ENCODE peak calls at places on chromosomes 1 and 21, in six cellular contexts. L is IMR-90, Z is fibroblast of lung, B is MM.1S, G is GM23248, T is HepG2. E is an unnamed sample.

GRCh38 chr1:234627009-234627950 is 17.3 kb upstream of the IRF2BP2 start:
- DNase-seq in T (peak; percentile 75), G (no peak), Z (no peak), B (no peak), L (no peak), E (no peak)

GRCh38 chr1:226073184-226073950 is 10.9 kb downstream of the H3-3A start:
- DNase-seq in L (no peak), G (no peak), Z (no peak), B (no peak), T (no peak), E (no peak)

GRCh38 chr1:17851075-17851474 is 95.9 kb downstream of the ACTL8 start:
- DNase-seq in B (no peak), T (no peak), L (no peak), G (no peak), Z (no peak), E (peak; percentile 18)

GRCh38 chr1:21902378-21903012 is 34.6 kb downstream of the HSPG2 start:
- DNase-seq in T (no peak), B (no peak), L (no peak), G (peak; percentile 42), Z (no peak), E (peak; percentile 73)

GRCh38 chr1:208169081-208169879 is 74.9 kb downstream of the PLXNA2 start:
- DNase-seq in B (no peak), Z (no peak), L (no peak), G (no peak), T (no peak), E (no peak)

GRCh38 chr1:233094691-233095090 is 144.3 kb downstream of the NTPCR start:
- DNase-seq in B (no peak), Z (no peak), G (no peak), T (no peak), L (no peak), E (no peak)

GRCh38 chr1:209600541-209600940 is 17.0 kb downstream of the CAMK1G start:
- DNase-seq in L (peak; percentile 39), Z (no peak), G (peak; percentile 12), B (no peak), T (no peak), E (peak; percentile 77)

GRCh38 chr1:121515235-121515634 is 330.5 kb downstream of the SRGAP2C start:
- DNase-seq in G (no peak), Z (no peak), L (no peak), T (no peak), B (no peak), E (no peak)

GRCh38 chr1:224569276-224569675 is 46.8 kb upstream of the CNIH3 start:
- DNase-seq in G (no peak), Z (no peak), T (no peak), B (no peak), L (no peak), E (no peak)

GRCh38 chr1:224564491-224565084 is 51.5 kb upstream of the CNIH3 start:
- DNase-seq in B (no peak), Z (no peak), L (no peak), G (peak; percentile 6), T (no peak), E (peak; percentile 27)

GRCh38 chr1:224565611-224566406 is 50.3 kb upstream of the CNIH3 start:
- DNase-seq in T (no peak), G (no peak), B (no peak), L (peak; percentile 16), Z (no peak), E (no peak)

GRCh38 chr1:224563666-224564065 is 52.5 kb upstream of the CNIH3 start:
- DNase-seq in Z (no peak), L (no peak), G (no peak), B (no peak), T (no peak), E (no peak)

DNA sequence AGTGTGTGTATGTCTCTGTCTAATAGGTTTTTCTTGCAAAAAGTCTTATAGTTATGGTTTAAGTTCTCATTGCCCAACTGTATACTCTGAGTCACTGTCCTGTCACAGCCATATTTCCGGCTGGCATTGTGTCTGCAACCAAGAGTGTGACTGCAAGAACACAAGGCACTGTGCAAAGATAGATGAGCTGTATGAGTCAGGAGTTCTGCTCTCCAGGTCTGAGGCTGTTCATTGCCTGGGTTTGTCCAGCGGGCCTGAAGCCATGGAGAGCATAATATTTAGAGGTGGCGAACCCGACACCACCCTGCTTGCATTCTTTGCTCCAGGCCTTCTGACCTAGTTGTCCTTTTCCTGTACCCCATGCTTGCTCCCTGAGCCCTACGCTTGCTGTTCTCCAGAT is 50.9 kb upstream of the CNIH3 start:
- DNase-seq in T (peak; percentile 25), Z (peak; percentile 92), G (peak; percentile 97), B (no peak), L (peak; percentile 92), E (peak; percentile 84)
- H2AFZ ChIP-seq in T (no peak overlapping the region), Z (no peak overlapping the region), G (peak overlapping the region; percentile 13), B (no peak overlapping the region), L (peak overlapping the region; percentile 54), E (peak overlapping the region; percentile 84)

DNA sequence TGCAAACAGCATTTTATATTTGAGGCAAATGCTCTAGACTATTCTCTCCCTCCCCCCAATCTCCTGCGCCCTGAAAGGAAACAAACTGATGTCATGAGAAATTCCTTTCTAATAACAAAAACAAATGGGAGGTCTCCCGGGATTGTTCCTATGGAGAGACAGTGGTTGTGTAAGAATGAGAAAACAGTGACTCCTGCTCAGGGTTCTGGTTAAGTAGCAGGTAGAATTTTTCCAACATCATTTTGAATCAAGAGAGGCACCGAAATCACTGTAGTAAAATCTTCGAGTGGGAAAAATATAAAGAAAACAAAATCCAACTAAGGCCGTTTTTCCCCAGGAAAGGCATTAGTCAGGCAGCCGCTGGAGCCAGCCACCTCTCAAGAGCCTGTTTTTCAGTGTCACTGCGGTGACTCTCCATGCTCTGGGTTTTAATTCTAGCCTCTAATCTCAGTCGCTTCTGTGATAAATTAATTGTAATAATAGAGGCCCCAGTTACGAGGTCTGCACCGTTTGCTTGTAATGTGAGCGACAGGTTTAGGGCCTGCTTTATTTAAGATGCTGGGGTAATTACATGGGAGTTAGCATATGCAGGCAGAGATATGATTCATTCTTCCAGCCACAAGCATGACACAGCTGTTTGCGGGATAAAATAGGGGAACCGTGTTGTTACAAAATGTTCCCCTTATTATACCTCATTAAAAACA is 80.3 kb downstream of the RNF220 start:
- DNase-seq in B (no peak), L (peak; percentile 79), G (peak; percentile 78), Z (peak; percentile 86), T (no peak), E (peak; percentile 81)
- H2AFZ ChIP-seq in B (no peak overlapping the region), L (peak overlapping the region; percentile 23), G (no peak overlapping the region), Z (no peak overlapping the region), T (no peak overlapping the region), E (peak overlapping the region; percentile 16)

GRCh38 chr1:64114012-64114525 is 89.4 kb upstream of the UBE2U start:
- DNase-seq in G (no peak), Z (no peak), T (no peak), L (no peak), B (no peak), E (no peak)
- H2AFZ ChIP-seq in G (no peak overlapping the region), Z (no peak overlapping the region), T (no peak overlapping the region), L (no peak overlapping the region), B (no peak overlapping the region), E (no peak overlapping the region)

GRCh38 chr21:23020969-23021368 is 2022.8 kb downstream of the NCAM2 start:
- DNase-seq in T (no peak), G (no peak), L (no peak), B (no peak), Z (no peak), E (no peak)

GRCh38 chr21:23021481-23021880 is 2023.3 kb downstream of the NCAM2 start:
- DNase-seq in Z (no peak), L (no peak), B (no peak), G (no peak), T (no peak), E (no peak)

GRCh38 chr21:23014021-23014420 is 2015.8 kb downstream of the NCAM2 start:
- DNase-seq in G (no peak), Z (no peak), L (no peak), B (no peak), T (no peak), E (no peak)

GRCh38 chr21:23016617-23017016 is 2018.4 kb downstream of the NCAM2 start:
- DNase-seq in Z (no peak), B (peak; percentile 38), L (no peak), G (no peak), T (no peak), E (no peak)

DNA sequence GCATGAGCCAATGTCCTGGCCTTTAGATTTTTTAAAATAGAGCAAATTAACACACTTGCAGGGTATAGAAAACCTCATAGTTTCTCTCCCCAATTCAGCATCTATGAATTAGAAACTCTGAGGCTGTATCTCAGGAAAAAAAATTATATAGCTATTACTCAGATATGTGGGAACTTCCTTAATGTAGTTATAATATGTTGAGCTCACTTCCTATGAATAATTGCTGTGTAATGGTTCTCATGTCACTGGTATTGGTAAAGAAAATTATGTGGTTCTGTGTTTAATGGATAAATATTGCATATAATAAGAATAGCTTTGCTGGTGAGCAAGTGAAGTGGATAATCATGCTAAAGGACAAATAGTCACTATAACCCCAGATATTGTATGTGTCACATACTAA is 2019.8 kb downstream of the NCAM2 start:
- DNase-seq in B (no peak), L (no peak), Z (no peak), G (no peak), T (no peak), E (no peak)
- H2AFZ ChIP-seq in B (no peak overlapping the region), L (no peak overlapping the region), Z (no peak overlapping the region), G (no peak overlapping the region), T (no peak overlapping the region), E (no peak overlapping the region)

DNA sequence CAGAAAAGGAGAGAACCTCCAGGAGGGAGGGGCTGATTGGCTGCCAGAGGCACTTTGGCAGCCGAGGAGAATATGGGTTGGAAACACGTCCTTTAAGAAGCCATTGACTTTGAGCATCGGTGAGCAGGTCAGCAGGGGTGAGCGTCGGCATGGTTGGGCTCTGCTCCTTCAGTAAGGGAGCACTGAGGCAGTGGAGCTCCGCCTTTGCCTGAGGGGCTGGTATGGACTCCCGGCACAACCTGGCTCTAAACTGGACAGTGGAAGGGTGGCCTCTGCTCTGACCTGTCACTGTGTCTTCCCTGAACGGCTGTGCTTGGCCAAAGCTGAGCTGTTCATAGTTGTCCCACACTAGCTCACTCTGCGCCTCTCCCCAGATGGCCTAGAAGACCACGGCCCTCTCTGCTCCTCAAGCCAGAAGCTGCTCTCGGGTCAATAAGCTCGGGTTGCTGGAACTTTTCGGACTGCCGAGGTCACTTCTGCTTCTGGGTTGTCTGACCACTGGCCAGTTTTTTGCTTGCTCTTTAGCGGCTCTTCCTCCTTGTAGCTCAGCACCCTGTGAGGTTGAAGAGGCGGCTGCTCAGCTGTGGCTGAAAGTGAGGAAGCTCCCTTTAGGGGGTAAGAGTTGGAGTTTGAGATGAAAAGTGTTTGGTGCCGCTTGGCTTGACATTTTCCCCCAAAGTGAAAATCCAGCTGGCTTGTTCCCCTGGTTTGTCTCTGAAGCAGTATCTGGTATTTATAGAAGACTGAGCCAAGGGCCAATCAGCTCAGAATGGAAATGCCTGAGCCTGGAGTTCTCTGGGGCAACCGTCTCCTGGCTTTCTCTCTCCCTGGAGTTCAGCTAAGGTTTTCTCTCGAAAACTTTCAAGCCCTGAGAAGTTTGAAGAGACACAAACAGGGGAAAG is 72.3 kb downstream of the SYT6 start:
- DNase-seq in B (no peak), L (no peak), T (no peak), G (no peak), Z (no peak), E (no peak)
- H2AFZ ChIP-seq in B (no peak overlapping the region), L (no peak overlapping the region), T (no peak overlapping the region), G (no peak overlapping the region), Z (no peak overlapping the region), E (no peak overlapping the region)